ENCODE peak calls at places on chromosome 2, in six cellular contexts. One of them, this sample, is unnamed.

GRCh38 chr2:54940723-54941122 is 109.5 kb downstream of the RTN4 start:
- DNase-seq in gastrocnemius medialis: no peak
- DNase-seq in GM13976: no peak
- DNase-seq in activated T-helper 9 cell treated with anti-CD3 and anti-CD28 coated beads, Interleukin-2, amount 50 U/mL, for 16 hours: no peak
- DNase-seq in M059J: no peak
- DNase-seq in memory B cell: no peak
- DNase-seq in this sample: no peak

GRCh38 chr2:24304098-24304497 is 56.2 kb downstream of the ITSN2 start:
- DNase-seq in memory B cell: no peak
- DNase-seq in gastrocnemius medialis: peak; percentile 95
- DNase-seq in M059J: peak; percentile 2
- DNase-seq in GM13976: no peak
- DNase-seq in activated T-helper 9 cell treated with anti-CD3 and anti-CD28 coated beads, Interleukin-2, amount 50 U/mL, for 16 hours: no peak
- DNase-seq in this sample: no peak

GRCh38 chr2:203463176-203463797 is 71.8 kb downstream of the RAPH1 start:
- DNase-seq in gastrocnemius medialis: no peak
- DNase-seq in M059J: no peak
- DNase-seq in activated T-helper 9 cell treated with anti-CD3 and anti-CD28 coated beads, Interleukin-2, amount 50 U/mL, for 16 hours: no peak
- DNase-seq in memory B cell: no peak
- DNase-seq in GM13976: no peak
- DNase-seq in this sample: no peak

GRCh38 chr2:166321076-166321475 is 54.7 kb downstream of the SCN9A start:
- DNase-seq in GM13976: no peak
- DNase-seq in M059J: peak; percentile 7
- DNase-seq in memory B cell: no peak
- DNase-seq in gastrocnemius medialis: no peak
- DNase-seq in activated T-helper 9 cell treated with anti-CD3 and anti-CD28 coated beads, Interleukin-2, amount 50 U/mL, for 16 hours: no peak
- DNase-seq in this sample: no peak

GRCh38 chr2:69124327-69124726 is 111.3 kb downstream of the ANTXR1 start:
- DNase-seq in memory B cell: no peak
- DNase-seq in M059J: no peak
- DNase-seq in activated T-helper 9 cell treated with anti-CD3 and anti-CD28 coated beads, Interleukin-2, amount 50 U/mL, for 16 hours: no peak
- DNase-seq in gastrocnemius medialis: no peak
- DNase-seq in GM13976: no peak
- DNase-seq in this sample: no peak

GRCh38 chr2:216389565-216389964 is 17.3 kb upstream of the MARCHF4 start:
- DNase-seq in gastrocnemius medialis: no peak
- DNase-seq in activated T-helper 9 cell treated with anti-CD3 and anti-CD28 coated beads, Interleukin-2, amount 50 U/mL, for 16 hours: no peak
- DNase-seq in GM13976: no peak
- DNase-seq in memory B cell: no peak
- DNase-seq in M059J: no peak
- DNase-seq in this sample: no peak

GRCh38 chr2:182020319-182021055 is 34.8 kb downstream of the PPP1R1C start:
- DNase-seq in memory B cell: no peak
- DNase-seq in GM13976: no peak
- DNase-seq in M059J: peak; percentile 85
- DNase-seq in activated T-helper 9 cell treated with anti-CD3 and anti-CD28 coated beads, Interleukin-2, amount 50 U/mL, for 16 hours: no peak
- DNase-seq in gastrocnemius medialis: no peak
- DNase-seq in this sample: no peak

GRCh38 chr2:179741317-179741716 is 120.1 kb downstream of the ZNF385B start:
- DNase-seq in M059J: no peak
- DNase-seq in activated T-helper 9 cell treated with anti-CD3 and anti-CD28 coated beads, Interleukin-2, amount 50 U/mL, for 16 hours: no peak
- DNase-seq in GM13976: no peak
- DNase-seq in memory B cell: no peak
- DNase-seq in gastrocnemius medialis: peak; percentile 10
- DNase-seq in this sample: no peak

GRCh38 chr2:30234180-30234971 is 3.0 kb downstream of the LBH start:
- DNase-seq in gastrocnemius medialis: no peak
- DNase-seq in memory B cell: no peak
- DNase-seq in activated T-helper 9 cell treated with anti-CD3 and anti-CD28 coated beads, Interleukin-2, amount 50 U/mL, for 16 hours: no peak
- DNase-seq in M059J: peak; percentile 96
- DNase-seq in GM13976: no peak
- DNase-seq in this sample: no peak

GRCh38 chr2:192697880-192698279 is 503.1 kb upstream of the TMEFF2 start:
- DNase-seq in GM13976: no peak
- DNase-seq in memory B cell: no peak
- DNase-seq in M059J: no peak
- DNase-seq in gastrocnemius medialis: no peak
- DNase-seq in activated T-helper 9 cell treated with anti-CD3 and anti-CD28 coated beads, Interleukin-2, amount 50 U/mL, for 16 hours: no peak
- DNase-seq in this sample: no peak

GRCh38 chr2:127293386-127293757 is 572 bp downstream of the ERCC3 start:
- DNase-seq in M059J: peak; percentile 10
- DNase-seq in activated T-helper 9 cell treated with anti-CD3 and anti-CD28 coated beads, Interleukin-2, amount 50 U/mL, for 16 hours: no peak
- DNase-seq in GM13976: no peak
- DNase-seq in gastrocnemius medialis: no peak
- DNase-seq in memory B cell: no peak
- DNase-seq in this sample: no peak

GRCh38 chr2:191728710-191729597 is 51.0 kb downstream of the NABP1 start:
- DNase-seq in gastrocnemius medialis: no peak
- DNase-seq in GM13976: no peak
- DNase-seq in activated T-helper 9 cell treated with anti-CD3 and anti-CD28 coated beads, Interleukin-2, amount 50 U/mL, for 16 hours: no peak
- DNase-seq in memory B cell: no peak
- DNase-seq in M059J: no peak
- DNase-seq in this sample: no peak

GRCh38 chr2:188293601-188294482 is 2.2 kb downstream of the GULP1 start:
- DNase-seq in activated T-helper 9 cell treated with anti-CD3 and anti-CD28 coated beads, Interleukin-2, amount 50 U/mL, for 16 hours: no peak
- DNase-seq in M059J: peak; percentile 91
- DNase-seq in gastrocnemius medialis: peak; percentile 19
- DNase-seq in memory B cell: no peak
- DNase-seq in GM13976: no peak
- DNase-seq in this sample: no peak

GRCh38 chr2:196639180-196640030 is at the start of gene CCDC150:
- DNase-seq in activated T-helper 9 cell treated with anti-CD3 and anti-CD28 coated beads, Interleukin-2, amount 50 U/mL, for 16 hours: peak; percentile 89
- DNase-seq in M059J: peak; percentile 93
- DNase-seq in gastrocnemius medialis: peak; percentile 74
- DNase-seq in memory B cell: peak; percentile 92
- DNase-seq in GM13976: peak; percentile 98
- DNase-seq in this sample: peak; percentile 72

GRCh38 chr2:147715807-147716206 is 129.0 kb upstream of the ACVR2A start:
- DNase-seq in GM13976: peak; percentile 17
- DNase-seq in gastrocnemius medialis: no peak
- DNase-seq in activated T-helper 9 cell treated with anti-CD3 and anti-CD28 coated beads, Interleukin-2, amount 50 U/mL, for 16 hours: no peak
- DNase-seq in memory B cell: no peak
- DNase-seq in M059J: no peak
- DNase-seq in this sample: no peak

GRCh38 chr2:98717625-98718024 is 13.3 kb downstream of the MGAT4A start:
- DNase-seq in M059J: no peak
- DNase-seq in gastrocnemius medialis: no peak
- DNase-seq in memory B cell: no peak
- DNase-seq in GM13976: no peak
- DNase-seq in activated T-helper 9 cell treated with anti-CD3 and anti-CD28 coated beads, Interleukin-2, amount 50 U/mL, for 16 hours: no peak
- DNase-seq in this sample: no peak

GRCh38 chr2:37576831-37577230 is 94.6 kb downstream of the CDC42EP3 start:
- DNase-seq in memory B cell: no peak
- DNase-seq in GM13976: no peak
- DNase-seq in gastrocnemius medialis: no peak
- DNase-seq in M059J: no peak
- DNase-seq in activated T-helper 9 cell treated with anti-CD3 and anti-CD28 coated beads, Interleukin-2, amount 50 U/mL, for 16 hours: no peak
- DNase-seq in this sample: no peak